ENCODE peak calls at places on chromosomes 1 and 21, in seven cellular contexts. One of them, this sample, is unnamed. For H3K4me1, the result is how much of the 10 kb centered on the place peaks cover.

GRCh38 chr1:86914998-86915736 is 732 bp downstream of the HS2ST1 start:
- DNase-seq in right lobe of liver: peak
- DNase-seq in psoas muscle: peak
- DNase-seq in esophagus squamous epithelium: no peak
- DNase-seq in transverse colon: peak
- DNase-seq in aorta: peak
- DNase-seq in ovary: peak
- DNase-seq in this sample: peak

GRCh38 chr1:15508700-15509487 is 15.1 kb downstream of the CASP9 start:
- DNase-seq in ovary: no peak
- DNase-seq in right lobe of liver: no peak
- DNase-seq in transverse colon: no peak
- DNase-seq in esophagus squamous epithelium: no peak
- DNase-seq in psoas muscle: no peak
- DNase-seq in aorta: no peak
- DNase-seq in this sample: no peak

GRCh38 chr1:243261389-243261788 is 5.5 kb downstream of the SDCCAG8 start:
- DNase-seq in ovary: no peak
- DNase-seq in psoas muscle: no peak
- DNase-seq in transverse colon: no peak
- DNase-seq in esophagus squamous epithelium: no peak
- DNase-seq in right lobe of liver: no peak
- DNase-seq in aorta: no peak
- DNase-seq in this sample: no peak

GRCh38 chr1:212311836-212312497 is 26.8 kb downstream of the PPP2R5A start:
- DNase-seq in right lobe of liver: no peak
- DNase-seq in transverse colon: no peak
- DNase-seq in aorta: no peak
- DNase-seq in psoas muscle: no peak
- DNase-seq in ovary: no peak
- DNase-seq in esophagus squamous epithelium: no peak
- DNase-seq in this sample: no peak

GRCh38 chr1:7930547-7931445 is 9.8 kb downstream of the TNFRSF9 start:
- DNase-seq in transverse colon: no peak
- DNase-seq in right lobe of liver: no peak
- DNase-seq in psoas muscle: no peak
- DNase-seq in ovary: no peak
- DNase-seq in aorta: no peak
- DNase-seq in esophagus squamous epithelium: no peak
- DNase-seq in this sample: no peak

GRCh38 chr1:29197590-29197924 is 15.9 kb upstream of the SRSF4 start:
- DNase-seq in psoas muscle: no peak
- DNase-seq in ovary: no peak
- DNase-seq in esophagus squamous epithelium: no peak
- DNase-seq in aorta: no peak
- DNase-seq in transverse colon: peak
- DNase-seq in right lobe of liver: no peak
- DNase-seq in this sample: peak

GRCh38 chr1:16013220-16013907 is 4.5 kb downstream of the HSPB7 start:
- DNase-seq in ovary: peak
- DNase-seq in transverse colon: peak
- DNase-seq in aorta: peak
- DNase-seq in esophagus squamous epithelium: no peak
- DNase-seq in right lobe of liver: peak
- DNase-seq in psoas muscle: peak
- DNase-seq in this sample: peak

GRCh38 chr1:20720631-20721051 is 2.8 kb upstream of the KIF17 start:
- DNase-seq in esophagus squamous epithelium: no peak
- DNase-seq in ovary: no peak
- DNase-seq in right lobe of liver: peak
- DNase-seq in aorta: peak
- DNase-seq in psoas muscle: no peak
- DNase-seq in transverse colon: peak
- DNase-seq in this sample: no peak

GRCh38 chr1:82091729-82092128 is 291.0 kb downstream of the ADGRL2 start:
- DNase-seq in aorta: no peak
- DNase-seq in transverse colon: no peak
- DNase-seq in ovary: no peak
- DNase-seq in psoas muscle: no peak
- DNase-seq in right lobe of liver: no peak
- DNase-seq in esophagus squamous epithelium: no peak
- DNase-seq in this sample: no peak

GRCh38 chr1:246947255-246947654 is 15.5 kb upstream of the AHCTF1 start:
- DNase-seq in transverse colon: peak
- DNase-seq in aorta: peak
- DNase-seq in psoas muscle: peak
- DNase-seq in esophagus squamous epithelium: no peak
- DNase-seq in right lobe of liver: no peak
- DNase-seq in ovary: peak
- DNase-seq in this sample: no peak

GRCh38 chr1:179663810-179664209 is 72.2 kb downstream of the TDRD5 start:
- DNase-seq in psoas muscle: no peak
- DNase-seq in ovary: no peak
- DNase-seq in right lobe of liver: no peak
- DNase-seq in aorta: no peak
- DNase-seq in esophagus squamous epithelium: no peak
- DNase-seq in transverse colon: no peak
- DNase-seq in this sample: no peak

GRCh38 chr1:37602750-37603694 is 7.3 kb upstream of the GNL2 start:
- DNase-seq in esophagus squamous epithelium: no peak
- DNase-seq in right lobe of liver: no peak
- DNase-seq in aorta: no peak
- DNase-seq in transverse colon: peak
- DNase-seq in ovary: no peak
- DNase-seq in psoas muscle: no peak
- DNase-seq in this sample: peak

GRCh38 chr1:67844988-67845387 is 11.7 kb upstream of the GNG12 start:
- DNase-seq in esophagus squamous epithelium: no peak
- DNase-seq in psoas muscle: no peak
- DNase-seq in ovary: no peak
- DNase-seq in aorta: no peak
- DNase-seq in transverse colon: no peak
- DNase-seq in right lobe of liver: no peak
- DNase-seq in this sample: no peak
- H3K27ac ChIP-seq in esophagus squamous epithelium: no peak
- H3K27ac ChIP-seq in psoas muscle: no peak
- H3K27ac ChIP-seq in ovary: no peak
- H3K27ac ChIP-seq in aorta: peak
- H3K27ac ChIP-seq in transverse colon: no peak
- H3K27ac ChIP-seq in right lobe of liver: no peak
- H3K27ac ChIP-seq in this sample: no peak

GRCh38 chr1:206513312-206514111 is 6.2 kb downstream of the RASSF5 start:
- DNase-seq in psoas muscle: peak
- DNase-seq in transverse colon: peak
- DNase-seq in esophagus squamous epithelium: no peak
- DNase-seq in aorta: peak
- DNase-seq in right lobe of liver: no peak
- DNase-seq in ovary: peak
- DNase-seq in this sample: no peak

GRCh38 chr1:206510371-206510770 is 3.0 kb downstream of the RASSF5 start:
- DNase-seq in transverse colon: no peak
- DNase-seq in aorta: no peak
- DNase-seq in esophagus squamous epithelium: no peak
- DNase-seq in psoas muscle: no peak
- DNase-seq in ovary: no peak
- DNase-seq in right lobe of liver: no peak
- DNase-seq in this sample: no peak

GRCh38 chr1:206514821-206515387 is 7.6 kb downstream of the RASSF5 start:
- DNase-seq in ovary: no peak
- DNase-seq in transverse colon: no peak
- DNase-seq in aorta: peak
- DNase-seq in esophagus squamous epithelium: no peak
- DNase-seq in psoas muscle: no peak
- DNase-seq in right lobe of liver: no peak
- DNase-seq in this sample: no peak

GRCh38 chr1:206511362-206512064 is 4.2 kb downstream of the RASSF5 start:
- DNase-seq in aorta: peak
- DNase-seq in ovary: no peak
- DNase-seq in esophagus squamous epithelium: no peak
- DNase-seq in psoas muscle: no peak
- DNase-seq in transverse colon: no peak
- DNase-seq in right lobe of liver: no peak
- DNase-seq in this sample: no peak

GRCh38 chr1:206512521-206513180 is 5.3 kb downstream of the RASSF5 start:
- DNase-seq in psoas muscle: no peak
- DNase-seq in aorta: peak
- DNase-seq in ovary: no peak
- DNase-seq in right lobe of liver: no peak
- DNase-seq in transverse colon: no peak
- DNase-seq in esophagus squamous epithelium: no peak
- DNase-seq in this sample: no peak
- H3K4me1 ChIP-seq in psoas muscle: under half
- H3K4me1 ChIP-seq in aorta: under half
- H3K4me1 ChIP-seq in ovary: under half
- H3K4me1 ChIP-seq in right lobe of liver: half or more
- H3K4me1 ChIP-seq in transverse colon: under half
- H3K4me1 ChIP-seq in esophagus squamous epithelium: half or more
- H3K4me1 ChIP-seq in this sample: under half

GRCh38 chr1:50424045-50424939 is 1.0 kb upstream of the DMRTA2 start:
- DNase-seq in right lobe of liver: no peak
- DNase-seq in esophagus squamous epithelium: no peak
- DNase-seq in aorta: no peak
- DNase-seq in ovary: no peak
- DNase-seq in psoas muscle: no peak
- DNase-seq in transverse colon: no peak
- DNase-seq in this sample: no peak
- H3K4me3 ChIP-seq in right lobe of liver: no peak
- H3K4me3 ChIP-seq in esophagus squamous epithelium: peak
- H3K4me3 ChIP-seq in aorta: peak
- H3K4me3 ChIP-seq in ovary: peak
- H3K4me3 ChIP-seq in psoas muscle: peak
- H3K4me3 ChIP-seq in transverse colon: peak
- H3K4me3 ChIP-seq in this sample: peak

GRCh38 chr21:29176721-29177120 is 46.3 kb downstream of the MAP3K7CL start:
- DNase-seq in aorta: no peak
- DNase-seq in transverse colon: no peak
- DNase-seq in esophagus squamous epithelium: no peak
- DNase-seq in right lobe of liver: no peak
- DNase-seq in ovary: no peak
- DNase-seq in psoas muscle: no peak
- DNase-seq in this sample: no peak

GRCh38 chr21:29175408-29176147 is 45.1 kb downstream of the MAP3K7CL start:
- DNase-seq in right lobe of liver: no peak
- DNase-seq in psoas muscle: no peak
- DNase-seq in esophagus squamous epithelium: no peak
- DNase-seq in ovary: no peak
- DNase-seq in aorta: no peak
- DNase-seq in transverse colon: no peak
- DNase-seq in this sample: no peak

GRCh38 chr21:29172282-29172681 is 41.8 kb downstream of the MAP3K7CL start:
- DNase-seq in esophagus squamous epithelium: no peak
- DNase-seq in transverse colon: no peak
- DNase-seq in psoas muscle: no peak
- DNase-seq in aorta: no peak
- DNase-seq in ovary: no peak
- DNase-seq in right lobe of liver: no peak
- DNase-seq in this sample: no peak

GRCh38 chr21:29177800-29178199 is 47.4 kb downstream of the MAP3K7CL start:
- DNase-seq in right lobe of liver: no peak
- DNase-seq in ovary: no peak
- DNase-seq in transverse colon: no peak
- DNase-seq in psoas muscle: no peak
- DNase-seq in aorta: no peak
- DNase-seq in esophagus squamous epithelium: no peak
- DNase-seq in this sample: peak

DNA sequence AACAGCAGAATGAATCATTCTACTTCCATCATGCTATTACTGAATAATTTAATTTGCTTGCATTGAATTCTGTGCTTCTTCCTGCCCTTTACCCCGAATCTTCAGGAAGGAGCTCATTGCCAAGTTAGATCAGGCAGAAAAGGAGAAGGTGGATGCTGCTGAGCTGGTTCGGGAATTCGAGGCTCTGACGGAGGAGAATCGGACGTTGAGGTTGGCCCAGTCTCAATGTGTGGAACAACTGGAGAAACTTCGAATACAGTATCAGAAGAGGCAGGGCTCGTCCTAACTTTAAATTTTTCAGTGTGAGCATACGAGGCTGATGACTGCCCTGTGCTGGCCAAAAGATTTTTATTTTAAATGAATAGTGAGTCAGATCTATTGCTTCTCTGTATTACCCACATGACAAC is 44.2 kb downstream of the MAP3K7CL start:
- DNase-seq in transverse colon: no peak
- DNase-seq in psoas muscle: no peak
- DNase-seq in ovary: no peak
- DNase-seq in esophagus squamous epithelium: no peak
- DNase-seq in aorta: no peak
- DNase-seq in right lobe of liver: peak
- DNase-seq in this sample: no peak
- H3K27ac ChIP-seq in transverse colon: no peak
- H3K27ac ChIP-seq in psoas muscle: peak
- H3K27ac ChIP-seq in ovary: no peak
- H3K27ac ChIP-seq in esophagus squamous epithelium: no peak
- H3K27ac ChIP-seq in aorta: no peak
- H3K27ac ChIP-seq in right lobe of liver: peak
- H3K27ac ChIP-seq in this sample: no peak

GRCh38 chr1:23574265-23574754 is 15.0 kb upstream of the ID3 start:
- DNase-seq in ovary: no peak
- DNase-seq in psoas muscle: no peak
- DNase-seq in transverse colon: no peak
- DNase-seq in right lobe of liver: no peak
- DNase-seq in esophagus squamous epithelium: no peak
- DNase-seq in aorta: no peak
- DNase-seq in this sample: no peak
- H3K4me1 ChIP-seq in ovary: under half
- H3K4me1 ChIP-seq in psoas muscle: under half
- H3K4me1 ChIP-seq in transverse colon: under half
- H3K4me1 ChIP-seq in right lobe of liver: under half
- H3K4me1 ChIP-seq in esophagus squamous epithelium: under half
- H3K4me1 ChIP-seq in aorta: under half
- H3K4me1 ChIP-seq in this sample: under half

GRCh38 chr21:36384885-36385232 is 333 bp upstream of the CHAF1B start:
- DNase-seq in aorta: no peak
- DNase-seq in transverse colon: no peak
- DNase-seq in esophagus squamous epithelium: no peak
- DNase-seq in right lobe of liver: no peak
- DNase-seq in psoas muscle: no peak
- DNase-seq in ovary: no peak
- DNase-seq in this sample: no peak
- H3K4me3 ChIP-seq in aorta: no peak
- H3K4me3 ChIP-seq in transverse colon: peak
- H3K4me3 ChIP-seq in esophagus squamous epithelium: peak
- H3K4me3 ChIP-seq in right lobe of liver: peak
- H3K4me3 ChIP-seq in psoas muscle: peak
- H3K4me3 ChIP-seq in ovary: peak
- H3K4me3 ChIP-seq in this sample: no peak

DNA sequence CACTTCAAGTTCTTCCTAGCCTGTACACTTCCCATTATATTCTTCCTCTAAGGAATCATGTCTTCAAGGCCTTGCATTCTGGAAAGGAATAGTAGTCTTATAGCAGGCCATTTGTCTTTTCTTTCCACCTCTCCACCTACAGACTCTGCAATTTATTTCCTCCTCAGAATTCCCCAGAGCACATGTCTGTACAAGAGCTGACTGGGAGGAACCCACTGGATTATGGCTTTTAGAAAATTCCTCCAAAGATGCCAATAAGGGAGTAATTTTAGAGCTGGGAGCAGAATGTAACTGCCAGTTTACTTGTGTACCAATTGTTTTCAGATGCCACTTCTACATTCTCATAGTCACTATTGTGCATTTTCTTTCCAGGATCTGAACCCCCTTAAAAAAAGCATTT is 3.4 kb upstream of the PSMG1 start:
- DNase-seq in aorta: no peak
- DNase-seq in ovary: no peak
- DNase-seq in right lobe of liver: no peak
- DNase-seq in esophagus squamous epithelium: no peak
- DNase-seq in transverse colon: no peak
- DNase-seq in psoas muscle: no peak
- DNase-seq in this sample: no peak
- H3K27ac ChIP-seq in aorta: no peak
- H3K27ac ChIP-seq in ovary: no peak
- H3K27ac ChIP-seq in right lobe of liver: no peak
- H3K27ac ChIP-seq in esophagus squamous epithelium: no peak
- H3K27ac ChIP-seq in transverse colon: no peak
- H3K27ac ChIP-seq in psoas muscle: no peak
- H3K27ac ChIP-seq in this sample: no peak

This sample was measured in small intestine.